ENCODE peak calls at places on chromosomes 16 and 17, in eight cellular contexts. One of them, this sample, is unnamed.

GRCh38 chr17:31677036-31677435 is 182.0 kb downstream of the COPRS start:
- DNase-seq in CD8-positive, alpha-beta T cell: no peak
- DNase-seq in HCT116: no peak
- DNase-seq in AG10803: no peak
- DNase-seq in prostate gland: no peak
- DNase-seq in OCI-LY7: no peak
- DNase-seq in bronchial epithelial cell: no peak
- DNase-seq in lower lobe of right lung: no peak
- DNase-seq in this sample: no peak

GRCh38 chr17:68197997-68198930 is 49.6 kb upstream of the AMZ2 start:
- DNase-seq in bronchial epithelial cell: peak
- DNase-seq in prostate gland: no peak
- DNase-seq in HCT116: no peak
- DNase-seq in CD8-positive, alpha-beta T cell: no peak
- DNase-seq in lower lobe of right lung: no peak
- DNase-seq in AG10803: no peak
- DNase-seq in OCI-LY7: no peak
- DNase-seq in this sample: no peak

GRCh38 chr16:68459457-68459856 is 11.1 kb upstream of the SMPD3 start:
- DNase-seq in CD8-positive, alpha-beta T cell: no peak
- DNase-seq in bronchial epithelial cell: no peak
- DNase-seq in OCI-LY7: no peak
- DNase-seq in prostate gland: no peak
- DNase-seq in AG10803: no peak
- DNase-seq in HCT116: no peak
- DNase-seq in lower lobe of right lung: no peak
- DNase-seq in this sample: no peak

GRCh38 chr17:338442-339192 is 14.0 kb downstream of the RPH3AL start:
- DNase-seq in bronchial epithelial cell: no peak
- DNase-seq in lower lobe of right lung: no peak
- DNase-seq in OCI-LY7: no peak
- DNase-seq in prostate gland: no peak
- DNase-seq in CD8-positive, alpha-beta T cell: no peak
- DNase-seq in AG10803: no peak
- DNase-seq in HCT116: no peak
- DNase-seq in this sample: no peak

GRCh38 chr16:17145029-17145428 is 325.7 kb downstream of the XYLT1 start:
- DNase-seq in OCI-LY7: no peak
- DNase-seq in AG10803: no peak
- DNase-seq in CD8-positive, alpha-beta T cell: no peak
- DNase-seq in HCT116: no peak
- DNase-seq in prostate gland: no peak
- DNase-seq in bronchial epithelial cell: no peak
- DNase-seq in lower lobe of right lung: no peak
- DNase-seq in this sample: no peak

GRCh38 chr16:69089091-69089912 is 16.2 kb upstream of the HAS3 start:
- DNase-seq in prostate gland: no peak
- DNase-seq in HCT116: no peak
- DNase-seq in bronchial epithelial cell: peak
- DNase-seq in AG10803: no peak
- DNase-seq in OCI-LY7: no peak
- DNase-seq in CD8-positive, alpha-beta T cell: peak
- DNase-seq in lower lobe of right lung: peak
- DNase-seq in this sample: no peak

GRCh38 chr17:74305865-74306654 is 20.0 kb upstream of the KIF19 start:
- DNase-seq in bronchial epithelial cell: peak
- DNase-seq in prostate gland: no peak
- DNase-seq in CD8-positive, alpha-beta T cell: no peak
- DNase-seq in HCT116: no peak
- DNase-seq in lower lobe of right lung: no peak
- DNase-seq in OCI-LY7: no peak
- DNase-seq in AG10803: peak
- DNase-seq in this sample: no peak

GRCh38 chr17:31310260-31310659 is 3.6 kb downstream of the EVI2B start:
- DNase-seq in OCI-LY7: peak
- DNase-seq in bronchial epithelial cell: no peak
- DNase-seq in AG10803: no peak
- DNase-seq in CD8-positive, alpha-beta T cell: peak
- DNase-seq in prostate gland: no peak
- DNase-seq in HCT116: no peak
- DNase-seq in lower lobe of right lung: no peak
- DNase-seq in this sample: no peak

GRCh38 chr17:80252871-80253270 is 7.8 kb upstream of the RNF213 start:
- DNase-seq in prostate gland: peak
- DNase-seq in bronchial epithelial cell: peak
- DNase-seq in lower lobe of right lung: peak
- DNase-seq in AG10803: no peak
- DNase-seq in HCT116: peak
- DNase-seq in CD8-positive, alpha-beta T cell: peak
- DNase-seq in OCI-LY7: peak
- DNase-seq in this sample: no peak

GRCh38 chr17:51016099-51016498 is 104.6 kb downstream of the SPAG9 start:
- DNase-seq in lower lobe of right lung: no peak
- DNase-seq in AG10803: peak
- DNase-seq in CD8-positive, alpha-beta T cell: no peak
- DNase-seq in OCI-LY7: no peak
- DNase-seq in HCT116: no peak
- DNase-seq in bronchial epithelial cell: no peak
- DNase-seq in prostate gland: no peak
- DNase-seq in this sample: peak

GRCh38 chr16:3214904-3215600 is 19.9 kb downstream of the ZNF200 start:
- DNase-seq in bronchial epithelial cell: peak
- DNase-seq in prostate gland: no peak
- DNase-seq in CD8-positive, alpha-beta T cell: no peak
- DNase-seq in OCI-LY7: peak
- DNase-seq in lower lobe of right lung: no peak
- DNase-seq in HCT116: no peak
- DNase-seq in AG10803: no peak
- DNase-seq in this sample: no peak

GRCh38 chr17:81248649-81249048 is 9.5 kb downstream of the NDUFAF8 start:
- DNase-seq in AG10803: no peak
- DNase-seq in bronchial epithelial cell: no peak
- DNase-seq in OCI-LY7: no peak
- DNase-seq in prostate gland: no peak
- DNase-seq in HCT116: no peak
- DNase-seq in CD8-positive, alpha-beta T cell: no peak
- DNase-seq in lower lobe of right lung: peak
- DNase-seq in this sample: no peak

GRCh38 chr16:56370185-56370584 is 55.2 kb downstream of the AMFR start:
- DNase-seq in lower lobe of right lung: no peak
- DNase-seq in prostate gland: no peak
- DNase-seq in AG10803: peak
- DNase-seq in OCI-LY7: no peak
- DNase-seq in HCT116: no peak
- DNase-seq in CD8-positive, alpha-beta T cell: no peak
- DNase-seq in bronchial epithelial cell: no peak
- DNase-seq in this sample: peak

GRCh38 chr17:45662432-45662831 is 121.7 kb upstream of the CRHR1 start:
- DNase-seq in bronchial epithelial cell: no peak
- DNase-seq in AG10803: no peak
- DNase-seq in lower lobe of right lung: no peak
- DNase-seq in prostate gland: no peak
- DNase-seq in HCT116: no peak
- DNase-seq in OCI-LY7: no peak
- DNase-seq in CD8-positive, alpha-beta T cell: no peak
- DNase-seq in this sample: no peak

GRCh38 chr16:81650982-81651562 is 128.0 kb upstream of the PLCG2 start:
- DNase-seq in bronchial epithelial cell: no peak
- DNase-seq in lower lobe of right lung: peak
- DNase-seq in prostate gland: peak
- DNase-seq in HCT116: no peak
- DNase-seq in OCI-LY7: no peak
- DNase-seq in CD8-positive, alpha-beta T cell: no peak
- DNase-seq in AG10803: no peak
- DNase-seq in this sample: peak

GRCh38 chr16:83806036-83806435 is 1.7 kb upstream of the HSBP1 start:
- DNase-seq in CD8-positive, alpha-beta T cell: no peak
- DNase-seq in prostate gland: no peak
- DNase-seq in lower lobe of right lung: no peak
- DNase-seq in AG10803: no peak
- DNase-seq in OCI-LY7: peak
- DNase-seq in bronchial epithelial cell: no peak
- DNase-seq in HCT116: no peak
- DNase-seq in this sample: no peak

GRCh38 chr16:54482892-54483574 is 196.4 kb upstream of the IRX3 start:
- DNase-seq in prostate gland: no peak
- DNase-seq in CD8-positive, alpha-beta T cell: no peak
- DNase-seq in OCI-LY7: no peak
- DNase-seq in lower lobe of right lung: no peak
- DNase-seq in bronchial epithelial cell: no peak
- DNase-seq in HCT116: no peak
- DNase-seq in AG10803: no peak
- DNase-seq in this sample: no peak

GRCh38 chr16:20798364-20798763 is 7.9 kb downstream of the ERI2 start:
- DNase-seq in bronchial epithelial cell: peak
- DNase-seq in OCI-LY7: no peak
- DNase-seq in lower lobe of right lung: no peak
- DNase-seq in prostate gland: no peak
- DNase-seq in HCT116: no peak
- DNase-seq in CD8-positive, alpha-beta T cell: no peak
- DNase-seq in AG10803: no peak
- DNase-seq in this sample: no peak

GRCh38 chr16:20803192-20803560 is 3.1 kb downstream of the ERI2 start:
- DNase-seq in prostate gland: no peak
- DNase-seq in bronchial epithelial cell: peak
- DNase-seq in lower lobe of right lung: no peak
- DNase-seq in AG10803: peak
- DNase-seq in CD8-positive, alpha-beta T cell: no peak
- DNase-seq in OCI-LY7: no peak
- DNase-seq in HCT116: no peak
- DNase-seq in this sample: no peak

GRCh38 chr16:20801278-20801677 is 5.0 kb downstream of the ERI2 start:
- DNase-seq in CD8-positive, alpha-beta T cell: no peak
- DNase-seq in bronchial epithelial cell: no peak
- DNase-seq in HCT116: no peak
- DNase-seq in prostate gland: no peak
- DNase-seq in OCI-LY7: no peak
- DNase-seq in AG10803: no peak
- DNase-seq in lower lobe of right lung: no peak
- DNase-seq in this sample: no peak

GRCh38 chr16:20803561-20804214 is 2.6 kb downstream of the ERI2 start:
- DNase-seq in OCI-LY7: no peak
- DNase-seq in CD8-positive, alpha-beta T cell: no peak
- DNase-seq in HCT116: no peak
- DNase-seq in bronchial epithelial cell: no peak
- DNase-seq in lower lobe of right lung: no peak
- DNase-seq in prostate gland: no peak
- DNase-seq in AG10803: peak
- DNase-seq in this sample: no peak

DNA sequence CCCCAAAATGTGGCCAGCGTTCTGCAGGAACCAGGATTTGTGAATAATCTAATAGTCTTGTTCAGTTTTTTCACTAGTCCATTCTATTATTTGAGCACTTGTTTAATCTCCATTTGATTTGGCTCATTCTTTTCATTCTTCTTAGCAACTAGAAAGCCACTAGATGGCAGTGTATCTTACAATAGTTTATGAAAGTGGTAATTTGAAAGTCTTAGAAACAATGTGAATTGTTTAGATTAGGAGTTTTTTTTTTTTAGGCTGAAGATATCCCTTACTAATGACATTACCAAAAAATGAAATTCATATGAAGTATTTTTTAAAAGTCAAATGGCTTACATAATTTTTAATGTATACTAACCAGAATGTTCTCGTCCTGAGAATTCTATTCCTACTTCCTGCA is 6.7 kb downstream of the ERI2 start:
- DNase-seq in AG10803: peak
- DNase-seq in CD8-positive, alpha-beta T cell: no peak
- DNase-seq in HCT116: peak
- DNase-seq in lower lobe of right lung: no peak
- DNase-seq in bronchial epithelial cell: peak
- DNase-seq in prostate gland: no peak
- DNase-seq in OCI-LY7: peak
- DNase-seq in this sample: peak
- TF ChIP-seq CTCF in AG10803: peak
- TF ChIP-seq CTCF in CD8-positive, alpha-beta T cell: peak
- TF ChIP-seq CTCF in HCT116: peak
- TF ChIP-seq CTCF in lower lobe of right lung: peak
- TF ChIP-seq CTCF in bronchial epithelial cell: peak
- TF ChIP-seq CTCF in prostate gland: peak
- TF ChIP-seq CTCF in OCI-LY7: peak
- TF ChIP-seq CTCF in this sample: peak

GRCh38 chr17:37791434-37791833 is 46.6 kb upstream of the HNF1B start:
- DNase-seq in lower lobe of right lung: no peak
- DNase-seq in AG10803: peak
- DNase-seq in HCT116: no peak
- DNase-seq in prostate gland: no peak
- DNase-seq in OCI-LY7: peak
- DNase-seq in CD8-positive, alpha-beta T cell: no peak
- DNase-seq in bronchial epithelial cell: peak
- DNase-seq in this sample: peak
- H3K4me3 ChIP-seq in lower lobe of right lung: no peak
- H3K4me3 ChIP-seq in AG10803: no peak
- H3K4me3 ChIP-seq in HCT116: no peak
- H3K4me3 ChIP-seq in prostate gland: no peak
- H3K4me3 ChIP-seq in OCI-LY7: no peak
- H3K4me3 ChIP-seq in CD8-positive, alpha-beta T cell: no peak
- H3K4me3 ChIP-seq in bronchial epithelial cell: no peak
- H3K4me3 ChIP-seq in this sample: no peak

GRCh38 chr17:65097110-65097509 is 40.1 kb upstream of the RGS9 start:
- DNase-seq in lower lobe of right lung: no peak
- DNase-seq in CD8-positive, alpha-beta T cell: no peak
- DNase-seq in HCT116: no peak
- DNase-seq in AG10803: no peak
- DNase-seq in bronchial epithelial cell: no peak
- DNase-seq in OCI-LY7: no peak
- DNase-seq in prostate gland: no peak
- DNase-seq in this sample: no peak

GRCh38 chr17:65095465-65095864 is 38.9 kb upstream of the GNA13 start:
- DNase-seq in prostate gland: no peak
- DNase-seq in HCT116: no peak
- DNase-seq in bronchial epithelial cell: no peak
- DNase-seq in OCI-LY7: no peak
- DNase-seq in CD8-positive, alpha-beta T cell: no peak
- DNase-seq in lower lobe of right lung: no peak
- DNase-seq in AG10803: no peak
- DNase-seq in this sample: no peak

GRCh38 chr17:65092262-65092661 is 35.7 kb upstream of the GNA13 start:
- DNase-seq in prostate gland: no peak
- DNase-seq in HCT116: no peak
- DNase-seq in OCI-LY7: no peak
- DNase-seq in lower lobe of right lung: no peak
- DNase-seq in AG10803: peak
- DNase-seq in bronchial epithelial cell: peak
- DNase-seq in CD8-positive, alpha-beta T cell: no peak
- DNase-seq in this sample: peak

GRCh38 chr17:65088621-65089385 is 32.3 kb upstream of the GNA13 start:
- DNase-seq in HCT116: no peak
- DNase-seq in bronchial epithelial cell: peak
- DNase-seq in AG10803: no peak
- DNase-seq in lower lobe of right lung: no peak
- DNase-seq in CD8-positive, alpha-beta T cell: no peak
- DNase-seq in OCI-LY7: no peak
- DNase-seq in prostate gland: no peak
- DNase-seq in this sample: no peak

GRCh38 chr17:65093930-65094329 is 37.4 kb upstream of the GNA13 start:
- DNase-seq in CD8-positive, alpha-beta T cell: no peak
- DNase-seq in OCI-LY7: no peak
- DNase-seq in AG10803: no peak
- DNase-seq in bronchial epithelial cell: no peak
- DNase-seq in prostate gland: no peak
- DNase-seq in lower lobe of right lung: no peak
- DNase-seq in HCT116: no peak
- DNase-seq in this sample: no peak
- TF ChIP-seq CTCF in CD8-positive, alpha-beta T cell: no peak
- TF ChIP-seq CTCF in OCI-LY7: peak
- TF ChIP-seq CTCF in AG10803: peak
- TF ChIP-seq CTCF in bronchial epithelial cell: peak
- TF ChIP-seq CTCF in prostate gland: no peak
- TF ChIP-seq CTCF in lower lobe of right lung: no peak
- TF ChIP-seq CTCF in HCT116: peak
- TF ChIP-seq CTCF in this sample: peak

GRCh38 chr16:85583491-85584181 is 29.5 kb upstream of the GSE1 start:
- DNase-seq in bronchial epithelial cell: no peak
- DNase-seq in HCT116: no peak
- DNase-seq in prostate gland: no peak
- DNase-seq in OCI-LY7: no peak
- DNase-seq in CD8-positive, alpha-beta T cell: peak
- DNase-seq in AG10803: peak
- DNase-seq in lower lobe of right lung: no peak
- DNase-seq in this sample: peak
- H3K4me3 ChIP-seq in bronchial epithelial cell: no peak
- H3K4me3 ChIP-seq in HCT116: no peak
- H3K4me3 ChIP-seq in prostate gland: no peak
- H3K4me3 ChIP-seq in OCI-LY7: no peak
- H3K4me3 ChIP-seq in CD8-positive, alpha-beta T cell: no peak
- H3K4me3 ChIP-seq in AG10803: no peak
- H3K4me3 ChIP-seq in lower lobe of right lung: no peak
- H3K4me3 ChIP-seq in this sample: no peak